ENCODE peak calls at places on chromosomes 6 and 20, in eight cellular contexts. N is stimulated activated naive CD8-positive, alpha-beta T cell treated with anti-CD3 and anti-CD28 coated beads, Interleukin-15, Interleukin-2, amounts not matched to agents 100 U/mL and 50 U/mL, for 24 hours; A is brain microvascular endothelial cell; C is left ventricle myocardium inferior; X is NCI-H1092 treated with DMSO at 0.1 percent for 48 hours; W is endothelial cell; K is AG08396; H is GM03348. G is an unnamed sample.

GRCh38 chr20:10868299-10868698 is 194.5 kb upstream of the JAG1 start:
- DNase-seq in N (no peak), A (no peak), C (no peak), X (peak), W (no peak), K (no peak), H (no peak), G (no peak)

GRCh38 chr6:150537481-150537880 is 62.2 kb upstream of the PLEKHG1 start:
- DNase-seq in N (no peak), A (no peak), C (no peak), X (no peak), W (no peak), K (no peak), H (no peak), G (no peak)

GRCh38 chr6:79810153-79810806 is 137.1 kb downstream of the ELOVL4 start:
- DNase-seq in N (no peak), A (no peak), C (no peak), X (peak), W (no peak), K (no peak), H (no peak), G (no peak)

GRCh38 chr6:132354517-132355167 is 46.6 kb downstream of the MOXD1 start:
- DNase-seq in N (peak), A (peak), C (no peak), X (no peak), W (no peak), K (no peak), H (no peak), G (no peak)

GRCh38 chr6:73451166-73452106 is 661 bp downstream of the CGAS start:
- DNase-seq in N (peak), A (peak), C (peak), X (peak), W (peak), K (peak), H (peak), G (peak)

GRCh38 chr6:143575440-143575839 is 63.9 kb upstream of the FUCA2 start:
- DNase-seq in N (peak), A (peak), C (no peak), X (peak), W (peak), K (peak), H (peak), G (peak)

GRCh38 chr6:134245691-134246090 is 72.2 kb downstream of the SGK1 start:
- DNase-seq in N (no peak), A (no peak), C (no peak), X (no peak), W (no peak), K (no peak), H (no peak), G (no peak)

GRCh38 chr20:17558154-17558940 is 11.5 kb upstream of the DSTN start:
- DNase-seq in N (peak), A (peak), C (no peak), X (no peak), W (no peak), K (peak), H (peak), G (no peak)

GRCh38 chr6:151374024-151374423 is 17.3 kb downstream of the ZBTB2 start:
- DNase-seq in N (no peak), A (no peak), C (no peak), X (no peak), W (peak), K (no peak), H (no peak), G (no peak)

GRCh38 chr6:67003844-67004243 is 1296.8 kb upstream of the EYS start:
- DNase-seq in N (no peak), A (no peak), C (no peak), X (no peak), W (no peak), K (no peak), H (no peak), G (no peak)

GRCh38 chr6:797479-798077 is 104.6 kb upstream of the EXOC2 start:
- DNase-seq in N (peak), A (peak), C (no peak), X (peak), W (peak), K (peak), H (peak), G (peak)

GRCh38 chr6:21949211-21949801 is 347.5 kb downstream of the PRL start:
- DNase-seq in N (no peak), A (no peak), C (no peak), X (peak), W (no peak), K (no peak), H (no peak), G (no peak)

GRCh38 chr6:37298958-37299357 is 41.0 kb upstream of the TMEM217 start:
- DNase-seq in N (no peak), A (no peak), C (no peak), X (no peak), W (no peak), K (no peak), H (no peak), G (peak)

GRCh38 chr6:75374913-75375530 is 90.4 kb upstream of the TMEM30A start:
- DNase-seq in N (no peak), A (no peak), C (no peak), X (no peak), W (no peak), K (no peak), H (no peak), G (no peak)

GRCh38 chr20:61288331-61288784 is 36.3 kb downstream of the CDH4 start:
- DNase-seq in N (no peak), A (no peak), C (no peak), X (no peak), W (no peak), K (no peak), H (no peak), G (no peak)

GRCh38 chr6:129621252-129621651 is 88.7 kb downstream of the ARHGAP18 start:
- DNase-seq in N (peak), A (no peak), C (no peak), X (no peak), W (peak), K (peak), H (no peak), G (no peak)

GRCh38 chr6:122393339-122393896 is 6.0 kb upstream of the HSF2 start:
- DNase-seq in N (no peak), A (no peak), C (no peak), X (no peak), W (no peak), K (no peak), H (no peak), G (no peak)

GRCh38 chr6:56521454-56521853 is 121.2 kb downstream of the DST start:
- DNase-seq in N (no peak), A (no peak), C (no peak), X (no peak), W (no peak), K (no peak), H (no peak), G (no peak)

GRCh38 chr20:62371588-62372041 is 4.5 kb upstream of the LAMA5 start:
- DNase-seq in N (no peak), A (no peak), C (no peak), X (no peak), W (no peak), K (no peak), H (no peak), G (no peak)

GRCh38 chr6:119077643-119078448 is 618 bp downstream of the FAM184A start:
- DNase-seq in N (peak), A (no peak), C (no peak), X (peak), W (peak), K (peak), H (peak), G (peak)

GRCh38 chr20:3797592-3798404 is 1.7 kb downstream of the CDC25B start:
- DNase-seq in N (peak), A (no peak), C (no peak), X (no peak), W (no peak), K (peak), H (no peak), G (peak)